ENCODE peak calls at places on chromosomes 7 and 10, in eight cellular contexts. F, D, T, S, K, H, X and O are unnamed samples. For H3K9me3, the result is how much of the 10 kb centered on the place peaks cover.

GRCh38 chr10:69757553-69758309 is 44.0 kb upstream of the COL13A1 start:
- DNase-seq in X (no peak), H (peak), S (peak), T (no peak), F (peak), K (peak), D (no peak), O (no peak)

GRCh38 chr10:63537511-63537910 is 16.3 kb downstream of the REEP3 start:
- DNase-seq in K (no peak), T (no peak), H (no peak), S (no peak), F (no peak), D (no peak), X (no peak), O (no peak)

GRCh38 chr7:129557686-129558481 is 53.6 kb upstream of the NRF1 start:
- DNase-seq in F (no peak), S (no peak), X (no peak), T (peak), H (no peak), K (no peak), D (no peak), O (no peak)

GRCh38 chr7:73768661-73769480 is 1.2 kb downstream of the CLDN3 start:
- DNase-seq in D (no peak), K (no peak), F (no peak), T (no peak), H (no peak), S (no peak), X (no peak), O (peak)

GRCh38 chr7:47282790-47283496 is 299.0 kb downstream of the TNS3 start:
- DNase-seq in K (no peak), F (no peak), D (no peak), S (no peak), X (no peak), H (no peak), T (no peak), O (no peak)

GRCh38 chr7:44172803-44173424 is 16.3 kb downstream of the GCK start:
- DNase-seq in S (no peak), X (no peak), D (no peak), T (no peak), F (no peak), H (no peak), K (no peak), O (no peak)

GRCh38 chr7:129950191-129950940 is 2.4 kb downstream of the UBE2H start:
- DNase-seq in X (no peak), H (no peak), T (no peak), D (no peak), K (no peak), F (peak), S (no peak), O (no peak)

GRCh38 chr10:4247379-4247778 is 462.4 kb upstream of the KLF6 start:
- DNase-seq in D (no peak), K (no peak), S (no peak), T (no peak), X (no peak), F (no peak), H (no peak), O (no peak)

GRCh38 chr7:82335927-82336326 is 107.7 kb downstream of the CACNA2D1 start:
- DNase-seq in H (no peak), T (no peak), D (no peak), F (no peak), K (no peak), X (no peak), S (peak), O (no peak)

GRCh38 chr10:78972947-78973900 is 95.5 kb upstream of the ZMIZ1 start:
- DNase-seq in X (peak), T (peak), K (peak), S (peak), H (peak), F (peak), D (peak), O (peak)

GRCh38 chr7:30912454-30912985 is 867 bp downstream of the AQP1 start:
- DNase-seq in F (no peak), T (no peak), S (no peak), D (peak), X (no peak), K (peak), H (no peak), O (no peak)
- H3K27ac ChIP-seq in F (peak), T (no peak), S (no peak), D (peak), X (peak), K (peak), H (peak), O (no peak)

GRCh38 chr7:4143006-4143405 is 539.1 kb upstream of the FOXK1 start:
- DNase-seq in S (no peak), F (no peak), H (no peak), X (no peak), D (peak), K (no peak), T (no peak), O (no peak)

GRCh38 chr7:4138866-4139265 is 543.2 kb upstream of the FOXK1 start:
- DNase-seq in S (no peak), H (no peak), T (no peak), K (no peak), X (no peak), F (no peak), D (peak), O (no peak)

GRCh38 chr7:4139656-4140320 is 542.3 kb upstream of the FOXK1 start:
- DNase-seq in T (no peak), S (no peak), F (no peak), K (no peak), D (peak), X (no peak), H (no peak), O (no peak)

GRCh38 chr7:4143511-4144160 is 538.5 kb upstream of the FOXK1 start:
- DNase-seq in K (no peak), T (no peak), F (no peak), S (no peak), H (no peak), X (no peak), D (peak), O (no peak)

DNA sequence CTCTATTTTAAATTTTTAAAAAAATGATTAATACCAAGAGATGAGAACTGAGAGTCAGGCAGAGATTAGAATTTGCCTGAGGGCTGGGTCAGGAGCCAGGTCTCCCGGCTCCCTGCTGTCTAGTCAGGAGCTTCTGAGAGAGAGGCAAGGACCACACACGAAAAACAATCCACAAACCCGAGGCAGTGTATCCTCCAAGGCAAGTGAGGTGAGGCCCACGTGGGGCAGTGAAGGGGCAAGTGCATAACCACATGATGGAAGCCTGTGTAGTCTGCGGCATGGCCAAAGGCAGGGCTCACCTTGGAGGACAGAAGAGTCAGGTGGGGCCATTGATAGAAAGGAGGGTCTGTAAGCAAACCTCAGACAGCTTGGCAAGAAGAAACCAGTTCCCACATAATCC is 541.2 kb upstream of the FOXK1 start:
- DNase-seq in K (no peak), D (peak), X (no peak), F (no peak), H (no peak), T (no peak), S (no peak), O (no peak)
- H3K9me3 ChIP-seq in K (under half), D (under half), X (under half), F (under half), H (under half), T (under half), S (under half), O (under half)

GRCh38 chr10:5943536-5943935 is 33.8 kb downstream of the IL15RA start:
- DNase-seq in H (peak), S (peak), D (peak), F (peak), T (peak), K (peak), X (no peak), O (peak)

GRCh38 chr10:5944389-5945202 is 32.7 kb downstream of the IL15RA start:
- DNase-seq in S (peak), X (peak), K (peak), D (no peak), T (no peak), F (peak), H (peak), O (peak)

GRCh38 chr10:5945561-5946418 is 31.6 kb downstream of the IL15RA start:
- DNase-seq in X (peak), K (peak), H (peak), D (peak), F (peak), T (no peak), S (peak), O (peak)

GRCh38 chr10:5946786-5947185 is 30.6 kb downstream of the IL15RA start:
- DNase-seq in F (no peak), T (no peak), H (no peak), S (no peak), X (no peak), D (no peak), K (no peak), O (peak)

DNA sequence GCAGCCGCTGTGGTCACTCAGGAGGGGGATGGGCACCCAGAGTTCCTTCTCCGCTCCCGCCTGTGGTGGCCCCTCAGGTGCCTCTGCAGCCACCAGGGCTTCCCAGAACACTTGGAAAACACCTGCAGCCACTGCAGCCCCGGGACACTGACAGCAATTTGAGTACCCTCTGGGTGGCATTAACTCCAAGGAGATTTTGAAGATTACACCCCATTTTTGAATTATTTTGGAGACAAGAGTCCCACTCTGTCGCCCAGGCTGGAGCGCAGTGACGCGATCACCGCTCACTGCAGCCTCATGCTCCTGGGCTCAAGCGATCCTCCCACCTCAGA is 32.2 kb downstream of the IL15RA start:
- DNase-seq in F (peak), T (no peak), S (no peak), X (no peak), D (no peak), H (no peak), K (no peak), O (peak)
- H3K27ac ChIP-seq in F (peak), T (no peak), S (peak), X (peak), D (peak), H (peak), K (peak), O (peak)

GRCh38 chr7:259191-259505 is 30.8 kb upstream of the FOXL3 start:
- DNase-seq in D (no peak), T (no peak), S (no peak), K (peak), F (no peak), X (no peak), H (peak), O (peak)
- H3K9me3 ChIP-seq in D (under half), T (under half), S (under half), K (under half), F (under half), X (under half), H (under half), O (under half)

GRCh38 chr10:31063839-31064238 is 32.2 kb upstream of the ZNF438 start:
- DNase-seq in X (no peak), S (no peak), D (no peak), H (no peak), F (no peak), K (no peak), T (no peak), O (no peak)

GRCh38 chr10:31059323-31059722 is 27.7 kb upstream of the ZNF438 start:
- DNase-seq in H (no peak), D (no peak), K (no peak), F (no peak), T (no peak), S (no peak), X (no peak), O (no peak)

GRCh38 chr10:31064334-31064733 is 32.7 kb upstream of the ZNF438 start:
- DNase-seq in H (peak), X (no peak), S (peak), T (no peak), K (no peak), F (peak), D (no peak), O (peak)

GRCh38 chr10:31061941-31062340 is 30.3 kb upstream of the ZNF438 start:
- DNase-seq in H (no peak), K (no peak), X (no peak), S (no peak), F (no peak), D (no peak), T (no peak), O (no peak)

GRCh38 chr10:31062856-31063255 is 31.2 kb upstream of the ZNF438 start:
- DNase-seq in X (no peak), S (peak), T (no peak), H (no peak), D (no peak), F (no peak), K (no peak), O (no peak)
- H3K27ac ChIP-seq in X (no peak), S (no peak), T (no peak), H (peak), D (peak), F (peak), K (no peak), O (no peak)

GRCh38 chr10:122524811-122525210 is 35.7 kb upstream of the DMBT1 start:
- DNase-seq in F (no peak), T (no peak), H (no peak), X (no peak), S (no peak), K (no peak), D (no peak), O (no peak)

GRCh38 chr10:122526892-122527291 is 33.7 kb upstream of the DMBT1 start:
- DNase-seq in X (no peak), F (no peak), H (no peak), K (no peak), D (no peak), S (no peak), T (no peak), O (no peak)

GRCh38 chr10:122530177-122530576 is 30.4 kb upstream of the DMBT1 start:
- DNase-seq in D (no peak), X (no peak), S (no peak), K (peak), T (no peak), H (peak), F (peak), O (no peak)

GRCh38 chr10:122521011-122521410 is 39.5 kb upstream of the DMBT1 start:
- DNase-seq in K (no peak), H (no peak), X (no peak), F (no peak), S (no peak), T (no peak), D (no peak), O (no peak)

DNA sequence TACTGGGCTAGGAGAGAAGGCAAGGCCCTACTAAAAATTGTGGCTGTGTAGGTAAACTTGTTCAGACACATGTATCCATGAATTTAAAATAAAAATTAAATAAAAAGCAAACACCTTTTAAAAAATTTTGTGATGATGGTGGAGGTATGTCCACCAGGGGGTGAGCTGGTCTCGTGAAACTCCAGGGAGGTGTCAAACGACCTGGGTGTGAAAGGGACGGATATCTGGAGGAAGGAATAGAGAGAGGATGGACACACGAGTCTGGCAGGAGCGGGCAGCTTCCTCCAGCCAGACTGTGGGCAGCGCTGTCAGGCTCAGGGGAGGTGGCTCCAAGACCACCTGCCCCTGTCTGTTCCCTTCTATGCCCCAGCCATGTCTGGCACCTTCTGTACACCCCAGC is 34.8 kb upstream of the DMBT1 start:
- DNase-seq in F (no peak), H (no peak), D (no peak), T (no peak), X (peak), K (no peak), S (no peak), O (no peak)
- H3K9me3 ChIP-seq in F (under half), H (under half), D (under half), T (under half), X (under half), K (under half), S (under half), O (under half)

GRCh38 chr7:148264933-148265557 is 325.5 kb upstream of the C7orf33 start:
- DNase-seq in S (peak), K (no peak), D (no peak), T (peak), X (no peak), H (no peak), F (no peak), O (no peak)

GRCh38 chr7:148261996-148262688 is 328.4 kb upstream of the C7orf33 start:
- DNase-seq in X (no peak), D (no peak), H (no peak), K (no peak), T (no peak), S (no peak), F (no peak), O (no peak)

GRCh38 chr7:148262721-148263229 is 327.8 kb upstream of the C7orf33 start:
- DNase-seq in F (peak), H (peak), T (peak), K (peak), S (peak), X (peak), D (peak), O (peak)

GRCh38 chr7:148260605-148261004 is 330.0 kb upstream of the C7orf33 start:
- DNase-seq in D (no peak), H (no peak), F (no peak), S (no peak), X (peak), T (no peak), K (no peak), O (no peak)

GRCh38 chr7:148261523-148261922 is 329.0 kb upstream of the C7orf33 start:
- DNase-seq in H (no peak), D (no peak), F (no peak), S (no peak), K (peak), X (no peak), T (no peak), O (no peak)
- H3K27ac ChIP-seq in H (no peak), D (no peak), F (no peak), S (no peak), K (no peak), X (no peak), T (no peak), O (no peak)

GRCh38 chr10:37240223-37240622 is 114.8 kb downstream of the ANKRD30A start:
- DNase-seq in T (no peak), X (no peak), K (no peak), S (no peak), F (no peak), D (no peak), H (no peak), O (no peak)
- H3K9me3 ChIP-seq in T (half or more), X (under half), K (under half), S (under half), F (under half), D (under half), H (under half), O (under half)

GRCh38 chr10:93462371-93462770 is 19.8 kb downstream of the MYOF start:
- DNase-seq in D (no peak), F (no peak), S (no peak), K (no peak), T (no peak), X (no peak), H (no peak), O (no peak)

GRCh38 chr10:93461124-93461806 is 20.9 kb downstream of the MYOF start:
- DNase-seq in S (peak), K (no peak), F (no peak), X (no peak), D (no peak), H (no peak), T (no peak), O (no peak)

GRCh38 chr10:93461807-93462178 is 20.3 kb downstream of the MYOF start:
- DNase-seq in X (no peak), K (no peak), S (peak), D (no peak), T (no peak), F (no peak), H (no peak), O (no peak)

GRCh38 chr10:93463723-93464511 is 18.2 kb downstream of the MYOF start:
- DNase-seq in F (no peak), K (peak), S (peak), D (no peak), T (no peak), H (no peak), X (peak), O (peak)

GRCh38 chr10:93462881-93463280 is 19.3 kb downstream of the MYOF start:
- DNase-seq in D (no peak), H (no peak), F (no peak), T (no peak), S (peak), K (no peak), X (no peak), O (no peak)
- H3K27ac ChIP-seq in D (no peak), H (peak), F (peak), T (no peak), S (peak), K (no peak), X (peak), O (no peak)